ENCODE peak calls at places on chromosomes 3 and 15, in four cellular contexts. Y is K562, J is GM12878, L is HepG2. V is an unnamed sample.

GRCh38 chr3:117681619-117682018 is 972.0 kb downstream of the TUSC7 start:
- DNase-seq in Y (no peak), J (no peak), L (no peak), V (no peak)

GRCh38 chr15:62052714-62053113 is 7.5 kb downstream of the VPS13C start:
- DNase-seq in J (no peak), L (no peak), Y (no peak), V (no peak)

GRCh38 chr3:59101091-59101738 is 51.4 kb upstream of the CFAP20DC start:
- DNase-seq in L (no peak), Y (no peak), J (no peak), V (no peak)

GRCh38 chr3:147129665-147130064 is 276.7 kb downstream of the ZIC4 start:
- DNase-seq in Y (no peak), L (no peak), J (no peak), V (no peak)

GRCh38 chr3:35665390-35666055 is 26.2 kb downstream of the ARPP21 start:
- DNase-seq in Y (no peak), J (no peak), L (no peak), V (no peak)

GRCh38 chr15:98296653-98297052 is 336.1 kb downstream of the ARRDC4 start:
- DNase-seq in L (no peak), Y (no peak), J (no peak), V (no peak)

GRCh38 chr15:56919708-56920637 is 1.5 kb downstream of the TCF12 start:
- DNase-seq in L (peak), J (no peak), Y (peak), V (peak)

GRCh38 chr3:197465996-197466549 is 89.7 kb downstream of the BDH1 start:
- DNase-seq in Y (no peak), L (peak), J (no peak), V (no peak)

GRCh38 chr3:32963871-32964270 is 12.4 kb downstream of the CCR4 start:
- DNase-seq in Y (no peak), J (no peak), L (no peak), V (no peak)

GRCh38 chr3:59510576-59510975 is 460.8 kb upstream of the CFAP20DC start:
- DNase-seq in Y (no peak), J (no peak), L (no peak), V (no peak)

GRCh38 chr3:171362575-171362974 is 97.6 kb downstream of the TNIK start:
- DNase-seq in L (no peak), J (no peak), Y (no peak), V (no peak)

GRCh38 chr15:82146990-82147461 is 101.2 kb upstream of the MEX3B start:
- DNase-seq in L (peak), J (no peak), Y (peak), V (no peak)

GRCh38 chr3:185149591-185149990 is 3.3 kb downstream of the C3orf70 start:
- DNase-seq in Y (no peak), J (no peak), L (no peak), V (no peak)

GRCh38 chr15:79179108-79179561 is 88.6 kb upstream of the RASGRF1 start:
- DNase-seq in L (peak), Y (peak), J (no peak), V (peak)

GRCh38 chr3:16476636-16477035 is 36.9 kb downstream of the RFTN1 start:
- DNase-seq in J (no peak), L (no peak), Y (no peak), V (no peak)

GRCh38 chr3:55362206-55362960 is 124.7 kb downstream of the WNT5A start:
- DNase-seq in J (no peak), Y (no peak), L (no peak), V (no peak)

GRCh38 chr3:64082917-64083587 is 59.8 kb upstream of the PSMD6 start:
- DNase-seq in L (no peak), Y (no peak), J (no peak), V (no peak)

GRCh38 chr3:64691051-64691450 is 3.3 kb upstream of the ADAMTS9 start:
- DNase-seq in J (no peak), Y (no peak), L (no peak), V (no peak)

GRCh38 chr3:28751864-28752263 is 403.2 kb upstream of the AZI2 start:
- DNase-seq in L (no peak), J (no peak), Y (no peak), V (no peak)

GRCh38 chr3:45962033-45962432 is 18.8 kb downstream of the CXCR6 start:
- DNase-seq in Y (no peak), L (no peak), J (no peak), V (no peak)

GRCh38 chr3:16056210-16056607 is 118.3 kb upstream of the GALNT15 start:
- DNase-seq in L (no peak), J (no peak), Y (no peak), V (no peak)

GRCh38 chr3:111493276-111493675 is 48.7 kb upstream of the CD96 start:
- DNase-seq in Y (no peak), L (no peak), J (no peak), V (no peak)

GRCh38 chr3:177420643-177421042 is 223.4 kb upstream of the TBL1XR1 start:
- DNase-seq in L (no peak), J (no peak), Y (no peak), V (no peak)

GRCh38 chr3:58528629-58529028 is 8.4 kb downstream of the ACOX2 start:
- DNase-seq in J (no peak), L (no peak), Y (no peak), V (no peak)

GRCh38 chr3:182597621-182598041 is 195.7 kb upstream of the ATP11B start:
- DNase-seq in L (no peak), J (no peak), Y (no peak), V (no peak)

GRCh38 chr3:66463734-66464511 is 36.9 kb downstream of the LRIG1 start:
- DNase-seq in Y (no peak), J (no peak), L (no peak), V (no peak)

DNA sequence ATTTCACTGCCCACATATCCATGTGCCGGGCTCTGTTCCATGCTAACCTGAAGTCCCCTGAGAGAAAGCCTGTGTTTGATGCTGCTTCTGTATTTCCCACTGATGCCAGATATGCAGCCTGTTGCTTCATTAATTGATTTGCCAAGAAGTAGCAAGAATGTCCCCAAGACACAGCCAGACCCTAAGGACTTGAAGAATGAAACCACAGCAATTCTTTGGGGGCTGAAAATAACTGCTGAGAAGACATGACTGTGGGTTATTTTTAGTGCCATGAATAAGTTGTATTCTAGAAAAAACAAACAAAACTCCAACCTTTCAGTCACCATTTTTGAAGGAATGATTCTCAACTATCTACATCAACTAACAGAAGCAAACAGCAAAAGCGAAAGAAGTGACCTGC is 226.6 kb downstream of the DTWD1 start:
- DNase-seq in L (no peak), J (no peak), Y (no peak), V (no peak)
- TF ChIP-seq SP1 in L (no peak), J (no peak), Y (no peak), V (no peak)

GRCh38 chr15:51227967-51228783 is 110.2 kb downstream of the CYP19A1 start:
- DNase-seq in Y (peak), L (peak), J (peak), V (no peak)
- TF ChIP-seq TARDBP in Y (no peak), L (no peak), J (no peak), V (no peak)

GRCh38 chr3:150581174-150581573 is 21.9 kb upstream of the SELENOT start:
- DNase-seq in Y (no peak), L (no peak), J (no peak), V (no peak)

GRCh38 chr3:150588027-150588830 is 14.9 kb upstream of the SELENOT start:
- DNase-seq in Y (no peak), L (no peak), J (no peak), V (no peak)

GRCh38 chr3:150583028-150583427 is 20.1 kb upstream of the SELENOT start:
- DNase-seq in L (no peak), J (no peak), Y (no peak), V (no peak)

GRCh38 chr3:150577854-150578253 is 25.3 kb upstream of the SELENOT start:
- DNase-seq in J (no peak), L (no peak), Y (no peak), V (no peak)

GRCh38 chr3:150582620-150583019 is 20.5 kb upstream of the SELENOT start:
- DNase-seq in Y (no peak), L (no peak), J (no peak), V (no peak)
- TF ChIP-seq SP1 in Y (no peak), L (no peak), J (no peak), V (no peak)

GRCh38 chr15:69469467-69470191 is 17.0 kb downstream of the RPLP1 start:
- DNase-seq in L (no peak), Y (peak), J (no peak), V (no peak)
- TF ChIP-seq TARDBP in L (no peak), Y (no peak), J (no peak), V (no peak)

V was measured in HEK293T.